ENCODE peak calls at places on chromosomes 13 and 19, in nine cellular contexts. E, X, Y, V, O, A, F, Z and W are unnamed samples.

GRCh38 chr19:10642473-10642872 is 11.7 kb upstream of the ILF3 start:
- DNase-seq in E (no peak), X (no peak), Y (no peak), V (no peak), O (no peak), A (no peak), F (no peak), Z (no peak), W (no peak)

GRCh38 chr19:32066056-32066455 is 279.4 kb upstream of the ZNF507 start:
- DNase-seq in E (no peak), X (no peak), Y (no peak), V (no peak), O (no peak), A (no peak), F (no peak), Z (no peak), W (no peak)

GRCh38 chr13:112183544-112184145 is 116.7 kb downstream of the SOX1 start:
- DNase-seq in E (no peak), X (no peak), Y (no peak), V (no peak), O (no peak), A (no peak), F (peak; percentile 31), Z (no peak), W (peak; percentile 22)

GRCh38 chr13:113034451-113035208 is 65.6 kb downstream of the MCF2L start:
- DNase-seq in E (peak; percentile 47), X (peak; percentile 64), Y (no peak), V (peak; percentile 61), O (peak; percentile 72), A (no peak), F (peak; percentile 81), Z (peak; percentile 70), W (no peak)

GRCh38 chr19:48698046-48698445 is 2.3 kb downstream of the FUT2 start:
- DNase-seq in E (no peak), X (no peak), Y (no peak), V (no peak), O (peak; percentile 63), A (no peak), F (no peak), Z (peak; percentile 82), W (no peak)

GRCh38 chr13:30872685-30873443 is 33.2 kb upstream of the MEDAG start:
- DNase-seq in E (peak; percentile 88), X (peak; percentile 95), Y (no peak), V (peak; percentile 66), O (peak; percentile 84), A (no peak), F (peak; percentile 86), Z (peak; percentile 93), W (no peak)

GRCh38 chr13:105565328-105565727 is 970.1 kb downstream of the EFNB2 start:
- DNase-seq in E (no peak), X (no peak), Y (no peak), V (no peak), O (peak; percentile 54), A (no peak), F (no peak), Z (no peak), W (no peak)

GRCh38 chr13:60397693-60398437 is 845 bp downstream of the TDRD3 start:
- DNase-seq in E (peak; percentile 45), X (peak; percentile 81), Y (peak; percentile 7), V (peak; percentile 83), O (peak; percentile 73), A (peak; percentile 5), F (peak; percentile 87), Z (peak; percentile 78), W (peak; percentile 51)

GRCh38 chr13:41050041-41050440 is 11.3 kb upstream of the WBP4 start:
- DNase-seq in E (no peak), X (no peak), Y (no peak), V (no peak), O (no peak), A (no peak), F (no peak), Z (peak; percentile 18), W (no peak)

GRCh38 chr13:41053384-41053826 is 7.9 kb upstream of the WBP4 start:
- DNase-seq in E (peak; percentile 66), X (no peak), Y (no peak), V (no peak), O (peak; percentile 63), A (no peak), F (no peak), Z (peak; percentile 81), W (no peak)

GRCh38 chr13:41054212-41054877 is 7.0 kb upstream of the WBP4 start:
- DNase-seq in E (no peak), X (peak; percentile 43), Y (no peak), V (peak; percentile 57), O (peak; percentile 71), A (peak; percentile 42), F (no peak), Z (peak; percentile 65), W (no peak)

GRCh38 chr13:41054919-41055619 is 6.2 kb upstream of the WBP4 start:
- DNase-seq in E (no peak), X (peak; percentile 52), Y (no peak), V (peak; percentile 31), O (no peak), A (no peak), F (peak; percentile 62), Z (no peak), W (no peak)

DNA sequence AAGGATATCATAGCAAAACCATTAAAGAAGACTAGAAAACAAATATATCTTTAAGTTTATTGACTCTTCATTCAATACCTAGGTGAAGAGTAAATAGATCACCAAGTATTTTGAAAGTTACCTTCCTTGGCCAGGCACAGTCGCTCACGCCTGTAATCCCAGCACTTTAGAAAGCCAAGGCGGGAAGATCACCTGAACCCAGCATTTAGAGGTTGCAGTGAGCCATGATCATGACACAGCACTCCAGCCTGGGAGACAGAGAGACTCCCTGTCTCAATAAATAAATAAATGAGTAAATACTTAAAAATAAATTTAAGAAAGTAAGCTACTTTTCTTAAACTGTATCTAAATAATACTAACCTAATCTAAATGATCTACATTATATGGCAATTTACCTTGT is 8.9 kb upstream of the WBP4 start:
- DNase-seq in E (no peak), X (peak; percentile 13), Y (no peak), V (no peak), O (no peak), A (no peak), F (no peak), Z (no peak), W (no peak)
- H3K4me3 ChIP-seq in E (no peak overlapping the region), X (no peak overlapping the region), Y (no peak overlapping the region), V (no peak overlapping the region), O (no peak overlapping the region), A (no peak overlapping the region), F (no peak overlapping the region), Z (no peak overlapping the region), W (no peak overlapping the region)

GRCh38 chr13:36973009-36973408 is 26.1 kb downstream of the ALG5 start:
- DNase-seq in E (no peak), X (no peak), Y (no peak), V (no peak), O (no peak), A (no peak), F (no peak), Z (no peak), W (no peak)
- H3K4me3 ChIP-seq in E (no peak overlapping the region), X (no peak overlapping the region), Y (no peak overlapping the region), V (no peak overlapping the region), O (no peak overlapping the region), A (no peak overlapping the region), F (no peak overlapping the region), Z (no peak overlapping the region), W (no peak overlapping the region)

GRCh38 chr13:20232556-20233277 is 598 bp upstream of the GJB6 start:
- DNase-seq in E (no peak), X (no peak), Y (no peak), V (no peak), O (no peak), A (no peak), F (no peak), Z (no peak), W (no peak)
- H3K4me3 ChIP-seq in E (no peak overlapping the region), X (no peak overlapping the region), Y (peak overlapping the region; percentile 74), V (peak overlapping the region; percentile 57), O (no peak overlapping the region), A (peak overlapping the region; percentile 27), F (no peak overlapping the region), Z (no peak overlapping the region), W (peak overlapping the region; percentile 32)

GRCh38 chr19:53555352-53555751 is 17.4 kb downstream of the ZNF331 start:
- DNase-seq in E (no peak), X (no peak), Y (no peak), V (no peak), O (no peak), A (no peak), F (no peak), Z (no peak), W (no peak)
- H3K4me3 ChIP-seq in E (peak overlapping the region; percentile 62), X (no peak overlapping the region), Y (peak overlapping the region; percentile 75), V (no peak overlapping the region), O (no peak overlapping the region), A (peak overlapping the region; percentile 67), F (no peak overlapping the region), Z (peak overlapping the region; percentile 58), W (no peak overlapping the region)

GRCh38 chr19:12194827-12195500 is 32.1 kb downstream of the ZNF136 start:
- DNase-seq in E (peak; percentile 83), X (peak; percentile 92), Y (no peak), V (no peak), O (peak; percentile 75), A (peak; percentile 62), F (no peak), Z (peak; percentile 74), W (peak; percentile 70)
- H3K4me3 ChIP-seq in E (peak overlapping the region; percentile 67), X (peak overlapping the region; percentile 55), Y (peak overlapping the region; percentile 68), V (no peak overlapping the region), O (peak overlapping the region; percentile 24), A (peak overlapping the region; percentile 58), F (peak overlapping the region; percentile 59), Z (peak overlapping the region; percentile 52), W (peak overlapping the region; percentile 40)

GRCh38 chr19:51691122-51692064 is 1.7 kb upstream of the SPACA6 start:
- DNase-seq in E (no peak), X (peak; percentile 96), Y (no peak), V (peak; percentile 30), O (peak; percentile 75), A (no peak), F (peak; percentile 61), Z (peak; percentile 80), W (no peak)
- H3K4me3 ChIP-seq in E (peak overlapping the region; percentile 71), X (peak overlapping the region; percentile 35), Y (peak overlapping the region; percentile 79), V (peak overlapping the region; percentile 86), O (peak overlapping the region; percentile 66), A (peak overlapping the region; percentile 90), F (peak overlapping the region; percentile 90), Z (peak overlapping the region; percentile 87), W (peak overlapping the region; percentile 46)

GRCh38 chr19:1860133-1860775 is 3.1 kb downstream of the KLF16 start:
- DNase-seq in E (no peak), X (peak; percentile 89), Y (no peak), V (peak; percentile 86), O (peak; percentile 79), A (peak; percentile 68), F (peak; percentile 79), Z (peak; percentile 90), W (no peak)
- H3K4me3 ChIP-seq in E (no peak overlapping the region), X (no peak overlapping the region), Y (peak overlapping the region; percentile 77), V (peak overlapping the region; percentile 35), O (peak overlapping the region; percentile 92), A (no peak overlapping the region), F (peak overlapping the region; percentile 89), Z (peak overlapping the region; percentile 85), W (peak overlapping the region; percentile 61)